ENCODE peak calls at places on chromosome 14, in eight cellular contexts. One of them, this sample, is unnamed.

GRCh38 chr14:102086346-102086971 is 385 bp downstream of the HSP90AA1 start:
- DNase-seq in fibroblast of lung: peak; percentile 74
- DNase-seq in heart left ventricle: no peak
- DNase-seq in left lung: peak; percentile 65
- DNase-seq in mucosa of descending colon: peak; percentile 76
- DNase-seq in CD8-positive, alpha-beta T cell: peak; percentile 64
- DNase-seq in adipocyte: peak; percentile 87
- DNase-seq in sigmoid colon: peak; percentile 77
- DNase-seq in this sample: no peak

GRCh38 chr14:72704507-72704906 is 189.4 kb downstream of the DPF3 start:
- DNase-seq in fibroblast of lung: no peak
- DNase-seq in heart left ventricle: no peak
- DNase-seq in left lung: no peak
- DNase-seq in mucosa of descending colon: no peak
- DNase-seq in CD8-positive, alpha-beta T cell: no peak
- DNase-seq in adipocyte: no peak
- DNase-seq in sigmoid colon: no peak
- DNase-seq in this sample: no peak

GRCh38 chr14:49972199-49972671 is 79.4 kb downstream of the ARF6 start:
- DNase-seq in fibroblast of lung: peak; percentile 73
- DNase-seq in heart left ventricle: no peak
- DNase-seq in left lung: no peak
- DNase-seq in mucosa of descending colon: no peak
- DNase-seq in CD8-positive, alpha-beta T cell: no peak
- DNase-seq in adipocyte: peak; percentile 77
- DNase-seq in sigmoid colon: no peak
- DNase-seq in this sample: peak; percentile 54

GRCh38 chr14:69002069-69002468 is 23.0 kb upstream of the ACTN1 start:
- DNase-seq in fibroblast of lung: no peak
- DNase-seq in heart left ventricle: no peak
- DNase-seq in left lung: no peak
- DNase-seq in mucosa of descending colon: no peak
- DNase-seq in CD8-positive, alpha-beta T cell: no peak
- DNase-seq in adipocyte: no peak
- DNase-seq in sigmoid colon: no peak
- DNase-seq in this sample: peak; percentile 35

GRCh38 chr14:100534528-100535286 is 52.5 kb downstream of the BEGAIN start:
- DNase-seq in fibroblast of lung: no peak
- DNase-seq in heart left ventricle: peak; percentile 33
- DNase-seq in left lung: peak; percentile 27
- DNase-seq in mucosa of descending colon: peak; percentile 37
- DNase-seq in CD8-positive, alpha-beta T cell: peak; percentile 9
- DNase-seq in adipocyte: no peak
- DNase-seq in sigmoid colon: peak; percentile 53
- DNase-seq in this sample: peak; percentile 77

GRCh38 chr14:96285667-96286066 is 29.7 kb downstream of the BDKRB1 start:
- DNase-seq in fibroblast of lung: peak; percentile 89
- DNase-seq in heart left ventricle: no peak
- DNase-seq in left lung: no peak
- DNase-seq in mucosa of descending colon: no peak
- DNase-seq in CD8-positive, alpha-beta T cell: no peak
- DNase-seq in adipocyte: no peak
- DNase-seq in sigmoid colon: peak; percentile 89
- DNase-seq in this sample: no peak

GRCh38 chr14:57189070-57189469 is 79.6 kb downstream of the EXOC5 start:
- DNase-seq in fibroblast of lung: peak; percentile 40
- DNase-seq in heart left ventricle: no peak
- DNase-seq in left lung: no peak
- DNase-seq in mucosa of descending colon: no peak
- DNase-seq in CD8-positive, alpha-beta T cell: no peak
- DNase-seq in adipocyte: peak; percentile 52
- DNase-seq in sigmoid colon: no peak
- DNase-seq in this sample: no peak

GRCh38 chr14:22962061-22962676 is 5.3 kb upstream of the HAUS4 start:
- DNase-seq in fibroblast of lung: no peak
- DNase-seq in heart left ventricle: no peak
- DNase-seq in left lung: no peak
- DNase-seq in mucosa of descending colon: no peak
- DNase-seq in CD8-positive, alpha-beta T cell: no peak
- DNase-seq in adipocyte: no peak
- DNase-seq in sigmoid colon: no peak
- DNase-seq in this sample: no peak

GRCh38 chr14:50363734-50364113 is 33.0 kb downstream of the CDKL1 start:
- DNase-seq in fibroblast of lung: peak; percentile 35
- DNase-seq in heart left ventricle: no peak
- DNase-seq in left lung: no peak
- DNase-seq in mucosa of descending colon: no peak
- DNase-seq in CD8-positive, alpha-beta T cell: peak; percentile 48
- DNase-seq in adipocyte: no peak
- DNase-seq in sigmoid colon: no peak
- DNase-seq in this sample: no peak

GRCh38 chr14:99234982-99235491 is 37.0 kb downstream of the BCL11B start:
- DNase-seq in fibroblast of lung: no peak
- DNase-seq in heart left ventricle: no peak
- DNase-seq in left lung: no peak
- DNase-seq in mucosa of descending colon: no peak
- DNase-seq in CD8-positive, alpha-beta T cell: peak; percentile 74
- DNase-seq in adipocyte: no peak
- DNase-seq in sigmoid colon: no peak
- DNase-seq in this sample: no peak

GRCh38 chr14:68894802-68895201 is 84.3 kb downstream of the ACTN1 start:
- DNase-seq in fibroblast of lung: peak; percentile 29
- DNase-seq in heart left ventricle: no peak
- DNase-seq in left lung: no peak
- DNase-seq in mucosa of descending colon: no peak
- DNase-seq in CD8-positive, alpha-beta T cell: no peak
- DNase-seq in adipocyte: peak; percentile 16
- DNase-seq in sigmoid colon: no peak
- DNase-seq in this sample: no peak

GRCh38 chr14:73753043-73753886 is 39.1 kb upstream of the PNMA1 start:
- DNase-seq in fibroblast of lung: no peak
- DNase-seq in heart left ventricle: no peak
- DNase-seq in left lung: no peak
- DNase-seq in mucosa of descending colon: peak; percentile 91
- DNase-seq in CD8-positive, alpha-beta T cell: peak; percentile 52
- DNase-seq in adipocyte: no peak
- DNase-seq in sigmoid colon: peak; percentile 81
- DNase-seq in this sample: no peak

GRCh38 chr14:50839696-50840095 is 8.7 kb upstream of the NIN start:
- DNase-seq in fibroblast of lung: no peak
- DNase-seq in heart left ventricle: no peak
- DNase-seq in left lung: no peak
- DNase-seq in mucosa of descending colon: no peak
- DNase-seq in CD8-positive, alpha-beta T cell: no peak
- DNase-seq in adipocyte: no peak
- DNase-seq in sigmoid colon: no peak
- DNase-seq in this sample: no peak

GRCh38 chr14:33512201-33512600 is 438.7 kb downstream of the EGLN3 start:
- DNase-seq in fibroblast of lung: peak; percentile 61
- DNase-seq in heart left ventricle: no peak
- DNase-seq in left lung: no peak
- DNase-seq in mucosa of descending colon: no peak
- DNase-seq in CD8-positive, alpha-beta T cell: no peak
- DNase-seq in adipocyte: peak; percentile 8
- DNase-seq in sigmoid colon: no peak
- DNase-seq in this sample: no peak

GRCh38 chr14:90759370-90760054 is 56.7 kb downstream of the TTC7B start:
- DNase-seq in fibroblast of lung: no peak
- DNase-seq in heart left ventricle: no peak
- DNase-seq in left lung: no peak
- DNase-seq in mucosa of descending colon: no peak
- DNase-seq in CD8-positive, alpha-beta T cell: no peak
- DNase-seq in adipocyte: no peak
- DNase-seq in sigmoid colon: no peak
- DNase-seq in this sample: no peak

DNA sequence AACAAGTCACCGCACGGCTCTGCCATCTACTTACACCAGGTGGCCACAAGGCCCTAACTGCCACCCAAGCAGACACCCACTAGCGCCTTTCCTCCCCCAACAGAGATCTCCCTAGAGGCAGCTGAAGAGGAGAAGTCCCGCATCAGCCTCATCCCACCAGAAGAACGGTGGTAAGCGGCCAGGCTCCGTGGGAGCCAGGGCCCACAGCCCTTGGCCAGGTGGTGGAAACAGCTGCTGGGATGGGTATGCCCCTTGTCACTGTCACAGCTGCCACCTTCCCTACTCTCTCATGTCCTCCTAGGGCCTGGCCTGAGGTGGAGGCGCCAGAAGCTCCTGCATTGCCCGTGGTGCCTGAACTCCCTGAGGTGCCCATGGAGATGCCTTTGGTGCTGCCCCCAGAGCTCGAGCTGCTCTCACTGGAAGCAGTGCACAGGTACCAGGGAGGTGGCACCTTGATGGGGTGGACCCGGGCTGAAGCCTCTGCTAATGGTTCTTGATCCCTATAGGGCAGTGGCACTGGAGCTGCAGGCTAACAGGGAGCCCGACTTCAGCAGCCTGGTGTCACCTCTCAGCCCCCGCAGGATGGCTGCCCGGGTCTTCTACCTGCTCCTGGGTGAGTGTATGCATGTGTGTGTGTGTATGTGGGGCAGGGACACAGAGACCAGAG is 7.5 kb downstream of the REC8 start:
- DNase-seq in fibroblast of lung: no peak
- DNase-seq in heart left ventricle: no peak
- DNase-seq in left lung: no peak
- DNase-seq in mucosa of descending colon: no peak
- DNase-seq in CD8-positive, alpha-beta T cell: no peak
- DNase-seq in adipocyte: no peak
- DNase-seq in sigmoid colon: no peak
- DNase-seq in this sample: no peak
- H3K36me3 ChIP-seq in fibroblast of lung: peaks cover 38% of the 10 kb centered on the region
- H3K36me3 ChIP-seq in heart left ventricle: peaks cover 83% of the 10 kb centered on the region
- H3K36me3 ChIP-seq in left lung: no peaks in the 10 kb centered on the region
- H3K36me3 ChIP-seq in mucosa of descending colon: no peaks in the 10 kb centered on the region
- H3K36me3 ChIP-seq in CD8-positive, alpha-beta T cell: peaks cover 45% of the 10 kb centered on the region
- H3K36me3 ChIP-seq in adipocyte: peaks cover 74% of the 10 kb centered on the region
- H3K36me3 ChIP-seq in sigmoid colon: peaks cover 28% of the 10 kb centered on the region
- H3K36me3 ChIP-seq in this sample: peaks cover under 1% of the 10 kb centered on the region

DNA sequence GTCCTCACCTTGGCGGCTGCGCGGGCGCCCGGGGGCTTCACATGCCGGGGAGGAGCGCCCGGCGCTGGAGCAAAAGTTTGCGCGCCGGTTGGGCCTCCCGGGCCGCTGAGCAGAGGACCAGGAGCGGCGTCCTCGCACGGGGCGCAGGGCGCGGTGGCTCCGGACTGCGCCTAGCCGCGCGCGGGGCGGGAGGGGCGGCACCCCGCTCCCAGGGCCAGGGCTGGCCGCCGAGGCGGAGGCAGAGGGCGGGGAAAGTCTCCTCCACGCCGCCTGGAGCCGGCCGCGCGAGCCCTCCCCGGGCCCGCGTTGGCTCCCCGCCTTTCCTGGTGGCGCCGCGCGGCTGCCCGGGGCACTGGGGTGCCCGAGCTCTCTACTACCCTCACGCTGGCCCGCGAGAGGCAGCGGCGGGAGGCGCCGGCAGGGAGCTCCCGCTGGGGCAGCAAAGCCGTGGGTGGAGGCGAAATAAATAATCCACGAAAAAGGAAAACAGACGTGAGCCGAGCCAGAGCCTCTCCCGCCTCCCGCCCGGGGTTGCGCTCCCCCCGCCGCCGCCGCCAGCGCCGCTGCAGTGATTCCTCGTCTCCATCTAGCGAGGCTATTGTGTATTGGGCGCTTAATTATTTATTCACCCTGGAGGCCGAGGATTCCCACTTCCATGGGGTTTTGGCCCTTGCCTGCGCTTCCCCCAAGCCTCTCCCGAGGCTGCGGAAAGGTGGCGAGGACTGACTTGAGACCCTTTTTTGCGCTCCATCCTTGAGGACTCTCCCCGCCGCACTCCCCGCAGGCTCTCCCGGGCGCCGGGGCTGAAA is 476 bp upstream of the PRIMA1 start:
- DNase-seq in fibroblast of lung: no peak
- DNase-seq in heart left ventricle: no peak
- DNase-seq in left lung: no peak
- DNase-seq in mucosa of descending colon: no peak
- DNase-seq in CD8-positive, alpha-beta T cell: no peak
- DNase-seq in adipocyte: peak; percentile 31
- DNase-seq in sigmoid colon: peak; percentile 88
- DNase-seq in this sample: no peak
- H3K4me3 ChIP-seq in fibroblast of lung: no peak overlapping the region
- H3K4me3 ChIP-seq in heart left ventricle: peak overlapping the region; percentile 51
- H3K4me3 ChIP-seq in left lung: peak overlapping the region; percentile 33
- H3K4me3 ChIP-seq in mucosa of descending colon: no peak overlapping the region
- H3K4me3 ChIP-seq in CD8-positive, alpha-beta T cell: no peak overlapping the region
- H3K4me3 ChIP-seq in adipocyte: peak overlapping the region; percentile 62
- H3K4me3 ChIP-seq in sigmoid colon: peak overlapping the region; percentile 80
- H3K4me3 ChIP-seq in this sample: peak overlapping the region; percentile 21

GRCh38 chr14:35085441-35085840 is 36.3 kb downstream of the PPP2R3C start:
- DNase-seq in fibroblast of lung: no peak
- DNase-seq in heart left ventricle: no peak
- DNase-seq in left lung: no peak
- DNase-seq in mucosa of descending colon: no peak
- DNase-seq in CD8-positive, alpha-beta T cell: no peak
- DNase-seq in adipocyte: no peak
- DNase-seq in sigmoid colon: no peak
- DNase-seq in this sample: no peak

GRCh38 chr14:35083530-35084150 is 37.6 kb downstream of the FAM177A1 start:
- DNase-seq in fibroblast of lung: no peak
- DNase-seq in heart left ventricle: no peak
- DNase-seq in left lung: no peak
- DNase-seq in mucosa of descending colon: no peak
- DNase-seq in CD8-positive, alpha-beta T cell: no peak
- DNase-seq in adipocyte: no peak
- DNase-seq in sigmoid colon: no peak
- DNase-seq in this sample: no peak

GRCh38 chr14:35078082-35078481 is 32.0 kb downstream of the FAM177A1 start:
- DNase-seq in fibroblast of lung: no peak
- DNase-seq in heart left ventricle: no peak
- DNase-seq in left lung: no peak
- DNase-seq in mucosa of descending colon: no peak
- DNase-seq in CD8-positive, alpha-beta T cell: no peak
- DNase-seq in adipocyte: no peak
- DNase-seq in sigmoid colon: no peak
- DNase-seq in this sample: no peak

DNA sequence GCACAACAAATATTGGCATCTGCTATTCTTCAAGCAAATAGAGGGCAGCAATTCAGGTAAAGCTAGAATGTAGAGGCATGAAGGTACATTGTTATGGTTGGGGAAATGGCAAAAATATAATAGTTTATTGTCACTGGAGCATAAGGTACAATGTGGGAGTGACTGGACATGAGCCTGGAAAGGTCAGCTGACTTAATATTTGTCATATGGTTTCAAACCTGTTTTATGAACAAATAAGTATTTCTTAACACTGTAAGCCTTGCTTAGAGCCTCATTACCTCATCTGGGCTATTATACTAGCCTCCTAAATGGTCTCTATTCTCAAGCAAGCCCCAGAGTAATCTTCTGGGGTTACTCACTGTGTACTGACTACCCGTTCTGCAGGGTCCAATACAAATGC is 33.7 kb downstream of the FAM177A1 start:
- DNase-seq in fibroblast of lung: no peak
- DNase-seq in heart left ventricle: no peak
- DNase-seq in left lung: no peak
- DNase-seq in mucosa of descending colon: no peak
- DNase-seq in CD8-positive, alpha-beta T cell: no peak
- DNase-seq in adipocyte: no peak
- DNase-seq in sigmoid colon: no peak
- DNase-seq in this sample: no peak
- H3K36me3 ChIP-seq in fibroblast of lung: peaks cover 2% of the 10 kb centered on the region
- H3K36me3 ChIP-seq in heart left ventricle: peaks cover 92% of the 10 kb centered on the region
- H3K36me3 ChIP-seq in left lung: no peaks in the 10 kb centered on the region
- H3K36me3 ChIP-seq in mucosa of descending colon: no peaks in the 10 kb centered on the region
- H3K36me3 ChIP-seq in CD8-positive, alpha-beta T cell: peaks cover 6% of the 10 kb centered on the region
- H3K36me3 ChIP-seq in adipocyte: peaks cover 70% of the 10 kb centered on the region
- H3K36me3 ChIP-seq in sigmoid colon: peaks cover 18% of the 10 kb centered on the region
- H3K36me3 ChIP-seq in this sample: peaks cover 26% of the 10 kb centered on the region

GRCh38 chr14:74886001-74886400 is 4.3 kb downstream of the DLST start:
- DNase-seq in fibroblast of lung: peak; percentile 92
- DNase-seq in heart left ventricle: no peak
- DNase-seq in left lung: no peak
- DNase-seq in mucosa of descending colon: no peak
- DNase-seq in CD8-positive, alpha-beta T cell: no peak
- DNase-seq in adipocyte: peak; percentile 96
- DNase-seq in sigmoid colon: no peak
- DNase-seq in this sample: no peak
- H3K4me3 ChIP-seq in fibroblast of lung: no peak overlapping the region
- H3K4me3 ChIP-seq in heart left ventricle: no peak overlapping the region
- H3K4me3 ChIP-seq in left lung: no peak overlapping the region
- H3K4me3 ChIP-seq in mucosa of descending colon: no peak overlapping the region
- H3K4me3 ChIP-seq in CD8-positive, alpha-beta T cell: no peak overlapping the region
- H3K4me3 ChIP-seq in adipocyte: peak overlapping the region; percentile 23
- H3K4me3 ChIP-seq in sigmoid colon: no peak overlapping the region
- H3K4me3 ChIP-seq in this sample: no peak overlapping the region

This sample was measured in pancreas.